ENCODE peak calls at places on chromosomes 11 and 22, in six cellular contexts. N, L, B, A, K and E are unnamed samples.

GRCh38 chr11:1762537-1763302 is 1.0 kb downstream of the CTSD start:
- DNase-seq in N (peak), L (no peak), B (peak), A (no peak), K (peak), E (no peak)

GRCh38 chr22:49935561-49935960 is 17.1 kb downstream of the CRELD2 start:
- DNase-seq in N (no peak), L (no peak), B (no peak), A (no peak), K (no peak), E (no peak)

GRCh38 chr11:128724891-128725611 is 31.2 kb downstream of the FLI1 start:
- DNase-seq in N (no peak), L (no peak), B (no peak), A (no peak), K (no peak), E (no peak)

GRCh38 chr11:122727101-122727929 is 71.8 kb downstream of the UBASH3B start:
- DNase-seq in N (no peak), L (peak), B (no peak), A (no peak), K (no peak), E (no peak)

GRCh38 chr11:134542401-134543143 is 130.5 kb upstream of the B3GAT1 start:
- DNase-seq in N (no peak), L (no peak), B (no peak), A (no peak), K (no peak), E (no peak)

GRCh38 chr11:126282742-126283591 is at the start of gene TIRAP:
- DNase-seq in N (peak), L (peak), B (peak), A (peak), K (peak), E (no peak)

GRCh38 chr11:111707039-111707690 is 59.0 kb downstream of the PPP2R1B start:
- DNase-seq in N (peak), L (no peak), B (no peak), A (no peak), K (no peak), E (no peak)

GRCh38 chr22:48659393-48659792 is 1168.3 kb downstream of the BRD1 start:
- DNase-seq in N (no peak), L (no peak), B (no peak), A (no peak), K (no peak), E (no peak)

GRCh38 chr11:63666874-63667273 is 4.3 kb downstream of the ATL3 start:
- DNase-seq in N (no peak), L (no peak), B (no peak), A (no peak), K (no peak), E (peak)

GRCh38 chr11:64766881-64767280 is 7.1 kb upstream of the PYGM start:
- DNase-seq in N (no peak), L (no peak), B (no peak), A (no peak), K (no peak), E (no peak)

GRCh38 chr11:14905104-14906033 is 13.3 kb upstream of the CYP2R1 start:
- DNase-seq in N (no peak), L (peak), B (peak), A (peak), K (no peak), E (no peak)

GRCh38 chr22:27488456-27489224 is 312.9 kb downstream of the MN1 start:
- DNase-seq in N (peak), L (no peak), B (no peak), A (no peak), K (no peak), E (no peak)

GRCh38 chr11:95507794-95508193 is 276.8 kb upstream of the SESN3 start:
- DNase-seq in N (no peak), L (no peak), B (no peak), A (no peak), K (no peak), E (no peak)

GRCh38 chr11:79152511-79152910 is 288.3 kb downstream of the TENM4 start:
- DNase-seq in N (no peak), L (no peak), B (no peak), A (no peak), K (no peak), E (no peak)

GRCh38 chr11:10246991-10247390 is 47.0 kb downstream of the SBF2 start:
- DNase-seq in N (no peak), L (no peak), B (no peak), A (no peak), K (no peak), E (no peak)

GRCh38 chr22:47038206-47038835 is 275.9 kb downstream of the TBC1D22A start:
- DNase-seq in N (no peak), L (no peak), B (peak), A (no peak), K (no peak), E (no peak)

GRCh38 chr11:34936945-34937344 is 20.5 kb downstream of the PDHX start:
- DNase-seq in N (no peak), L (no peak), B (no peak), A (no peak), K (no peak), E (no peak)

GRCh38 chr22:41048791-41049717 is 43.3 kb upstream of the EP300 start:
- DNase-seq in N (peak), L (no peak), B (peak), A (peak), K (peak), E (peak)

GRCh38 chr11:130314184-130314748 is 451 bp downstream of the ZBTB44 start:
- DNase-seq in N (peak), L (peak), B (peak), A (peak), K (peak), E (no peak)

GRCh38 chr11:47408598-47409439 is 429 bp downstream of the SLC39A13 start:
- DNase-seq in N (no peak), L (no peak), B (no peak), A (peak), K (peak), E (no peak)